ENCODE peak calls at places on chromosomes 11 and 22, in five cellular contexts. One of them, this sample, is unnamed.
A peak's percentile ranks its signal among the peaks of the same experiment; 100 is the strongest.

GRCh38 chr11:67387074-67387473 is 4.7 kb upstream of the RAD9A start:
- DNase-seq in neuronal stem cell: no peak
- DNase-seq in trophoblast cell: no peak
- DNase-seq in IMR-90: no peak
- DNase-seq in H1: no peak
- DNase-seq in this sample: no peak

GRCh38 chr11:45147871-45148270 is 1.4 kb downstream of the PRDM11 start:
- DNase-seq in neuronal stem cell: no peak
- DNase-seq in trophoblast cell: no peak
- DNase-seq in IMR-90: no peak
- DNase-seq in H1: no peak
- DNase-seq in this sample: no peak

GRCh38 chr11:19344661-19345518 is 104.1 kb upstream of the E2F8 start:
- DNase-seq in neuronal stem cell: peak; percentile 76
- DNase-seq in trophoblast cell: peak; percentile 59
- DNase-seq in IMR-90: peak; percentile 24
- DNase-seq in H1: peak; percentile 84
- DNase-seq in this sample: peak; percentile 27

GRCh38 chr11:1138053-1138452 is 19.7 kb upstream of the MUC5AC start:
- DNase-seq in neuronal stem cell: no peak
- DNase-seq in trophoblast cell: no peak
- DNase-seq in IMR-90: peak; percentile 82
- DNase-seq in H1: no peak
- DNase-seq in this sample: no peak

GRCh38 chr22:31133911-31134310 is 6.4 kb downstream of the PLA2G3 start:
- DNase-seq in neuronal stem cell: no peak
- DNase-seq in trophoblast cell: no peak
- DNase-seq in IMR-90: no peak
- DNase-seq in H1: no peak
- DNase-seq in this sample: no peak

GRCh38 chr22:20641198-20641892 is 132.6 kb upstream of the SERPIND1 start:
- DNase-seq in neuronal stem cell: no peak
- DNase-seq in trophoblast cell: peak; percentile 7
- DNase-seq in IMR-90: no peak
- DNase-seq in H1: no peak
- DNase-seq in this sample: no peak

GRCh38 chr11:114171257-114172054 is 111.9 kb downstream of the ZBTB16 start:
- DNase-seq in neuronal stem cell: no peak
- DNase-seq in trophoblast cell: no peak
- DNase-seq in IMR-90: no peak
- DNase-seq in H1: no peak
- DNase-seq in this sample: peak; percentile 7

GRCh38 chr22:32674925-32675825 is 126.3 kb upstream of the TIMP3 start:
- DNase-seq in neuronal stem cell: no peak
- DNase-seq in trophoblast cell: no peak
- DNase-seq in IMR-90: no peak
- DNase-seq in H1: no peak
- DNase-seq in this sample: peak; percentile 47

GRCh38 chr22:48559647-48560388 is 1267.9 kb downstream of the BRD1 start:
- DNase-seq in neuronal stem cell: no peak
- DNase-seq in trophoblast cell: no peak
- DNase-seq in IMR-90: no peak
- DNase-seq in H1: no peak
- DNase-seq in this sample: no peak

GRCh38 chr11:2862395-2862949 is 23.1 kb downstream of the CDKN1C start:
- DNase-seq in neuronal stem cell: no peak
- DNase-seq in trophoblast cell: no peak
- DNase-seq in IMR-90: no peak
- DNase-seq in H1: no peak
- DNase-seq in this sample: no peak
- H3K4me3 ChIP-seq in neuronal stem cell: peak overlapping the region; percentile 40
- H3K4me3 ChIP-seq in trophoblast cell: no peak overlapping the region
- H3K4me3 ChIP-seq in IMR-90: no peak overlapping the region
- H3K4me3 ChIP-seq in H1: peak overlapping the region; percentile 54
- H3K4me3 ChIP-seq in this sample: no peak overlapping the region

DNA sequence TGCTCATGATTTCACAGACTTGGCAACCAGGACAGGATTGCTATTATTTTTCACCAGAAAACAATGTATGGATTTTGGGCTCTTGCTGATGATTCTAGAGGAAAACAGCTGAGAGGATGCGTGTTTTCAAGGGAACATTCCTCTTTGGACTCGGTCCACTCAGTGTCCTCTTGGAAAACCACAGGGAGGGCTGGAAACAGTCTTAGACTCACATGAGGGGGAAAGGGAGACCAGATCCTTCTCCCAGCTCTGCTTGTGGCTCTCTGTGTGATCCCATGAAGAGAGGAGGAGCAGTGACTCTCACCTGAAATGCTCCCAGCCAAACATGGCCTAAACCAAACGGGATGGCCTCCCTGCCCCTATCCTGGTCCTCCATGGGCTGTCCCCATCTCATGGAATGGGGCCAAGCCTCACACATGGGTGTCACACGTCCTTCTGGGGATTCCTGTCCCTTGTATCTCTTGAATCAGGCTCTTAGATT is 15.9 kb downstream of the MYEOV start:
- DNase-seq in neuronal stem cell: no peak
- DNase-seq in trophoblast cell: peak; percentile 74
- DNase-seq in IMR-90: peak; percentile 57
- DNase-seq in H1: no peak
- DNase-seq in this sample: peak; percentile 29
- H2AFZ ChIP-seq in neuronal stem cell: no peak overlapping the region
- H2AFZ ChIP-seq in trophoblast cell: no peak overlapping the region
- H2AFZ ChIP-seq in IMR-90: peak overlapping the region; percentile 69
- H2AFZ ChIP-seq in H1: no peak overlapping the region
- H2AFZ ChIP-seq in this sample: no peak overlapping the region

DNA sequence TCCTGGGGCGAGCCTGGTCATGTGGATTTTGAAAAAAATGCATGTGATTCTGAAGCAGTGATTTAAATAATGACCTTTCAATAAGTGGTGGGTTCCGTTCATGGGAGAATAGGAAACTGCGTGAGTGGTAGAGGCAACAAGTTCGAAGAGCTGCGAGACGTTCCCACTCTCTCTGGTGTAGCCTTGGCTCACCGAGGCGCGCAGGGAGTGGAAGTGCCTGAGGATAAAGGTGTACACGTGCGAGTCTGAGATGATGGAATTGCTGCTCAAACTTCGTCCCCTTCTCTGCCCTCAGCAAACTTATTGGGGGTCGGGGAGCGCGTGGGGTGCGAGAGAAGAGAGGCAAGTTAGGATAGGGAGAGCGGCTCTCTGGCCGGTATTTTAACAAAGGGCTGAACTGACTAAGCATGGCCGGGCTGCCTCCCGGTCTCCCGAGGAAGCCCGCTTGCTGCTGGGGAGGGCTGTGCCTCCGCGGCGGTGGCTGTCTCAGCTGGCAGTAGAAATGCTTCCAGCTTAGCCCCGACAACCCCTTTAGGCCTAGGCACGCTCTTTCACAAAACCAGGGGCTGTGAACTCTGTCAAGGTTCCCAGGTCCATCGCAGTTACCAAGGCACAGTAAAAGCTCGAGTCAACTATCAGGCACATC is 870 bp upstream of the STT3A start:
- DNase-seq in neuronal stem cell: no peak
- DNase-seq in trophoblast cell: peak; percentile 50
- DNase-seq in IMR-90: peak; percentile 13
- DNase-seq in H1: no peak
- DNase-seq in this sample: no peak
- H3K18ac ChIP-seq in neuronal stem cell: peak overlapping the region; percentile 28
- H3K18ac ChIP-seq in trophoblast cell: peak overlapping the region; percentile 36
- H3K18ac ChIP-seq in IMR-90: peak overlapping the region; percentile 77
- H3K18ac ChIP-seq in H1: peak overlapping the region; percentile 34
- H3K18ac ChIP-seq in this sample: peak overlapping the region; percentile 94

DNA sequence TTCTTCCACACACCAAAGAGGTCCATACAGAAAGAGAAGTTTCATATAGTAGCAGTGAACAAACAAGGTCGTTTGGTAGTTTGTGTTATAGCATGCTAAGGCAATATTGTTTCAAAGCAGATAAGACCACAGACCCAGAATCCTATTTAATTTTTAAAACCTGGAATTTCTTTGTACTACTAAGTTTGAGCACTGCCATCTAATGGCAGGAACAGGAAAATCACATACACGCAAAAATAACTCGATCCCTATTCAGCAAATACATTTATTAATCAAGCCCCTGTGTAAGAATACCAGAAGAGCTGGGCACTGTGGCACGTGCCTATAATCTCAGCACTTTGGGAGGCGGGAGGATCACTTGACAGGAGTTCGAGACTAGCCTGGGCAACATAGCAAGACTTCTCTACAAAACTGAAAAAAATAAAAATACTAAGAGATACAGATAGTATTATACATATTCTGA is 2.9 kb upstream of the BTBD10 start:
- DNase-seq in neuronal stem cell: peak; percentile 17
- DNase-seq in trophoblast cell: peak; percentile 65
- DNase-seq in IMR-90: peak; percentile 55
- DNase-seq in H1: no peak
- DNase-seq in this sample: peak; percentile 55
- H3K4me3 ChIP-seq in neuronal stem cell: no peak overlapping the region
- H3K4me3 ChIP-seq in trophoblast cell: no peak overlapping the region
- H3K4me3 ChIP-seq in IMR-90: no peak overlapping the region
- H3K4me3 ChIP-seq in H1: no peak overlapping the region
- H3K4me3 ChIP-seq in this sample: no peak overlapping the region

DNA sequence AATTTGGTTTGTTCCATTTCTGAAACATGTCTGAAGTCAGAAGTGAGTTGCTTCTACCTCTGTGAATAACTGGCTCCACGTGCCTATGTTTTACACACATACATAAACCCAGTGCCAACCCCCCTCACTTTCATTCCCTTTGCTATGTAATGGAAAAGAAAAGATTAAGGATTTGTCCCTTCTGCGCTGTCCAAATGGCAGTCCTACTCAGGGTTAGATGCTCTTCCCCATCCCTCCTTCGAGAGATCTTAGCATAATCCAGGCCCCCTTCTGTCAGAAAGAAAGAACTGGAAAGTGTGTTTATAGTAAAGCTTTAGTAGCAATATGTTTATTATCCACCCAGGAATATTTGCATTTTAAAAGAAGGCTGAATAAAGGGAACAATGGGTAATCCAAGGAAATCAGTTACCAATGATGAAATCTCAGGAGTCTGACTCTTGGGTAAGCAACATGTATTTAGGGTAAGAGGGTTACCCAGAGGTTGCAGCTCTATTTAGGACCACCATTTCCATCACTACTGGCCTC is 3.1 kb upstream of the LAYN start:
- DNase-seq in neuronal stem cell: no peak
- DNase-seq in trophoblast cell: no peak
- DNase-seq in IMR-90: no peak
- DNase-seq in H1: no peak
- DNase-seq in this sample: no peak
- H2AFZ ChIP-seq in neuronal stem cell: no peak overlapping the region
- H2AFZ ChIP-seq in trophoblast cell: no peak overlapping the region
- H2AFZ ChIP-seq in IMR-90: no peak overlapping the region
- H2AFZ ChIP-seq in H1: no peak overlapping the region
- H2AFZ ChIP-seq in this sample: no peak overlapping the region

GRCh38 chr22:38657248-38657909 is 941 bp downstream of the CBY1 start:
- DNase-seq in neuronal stem cell: no peak
- DNase-seq in trophoblast cell: no peak
- DNase-seq in IMR-90: no peak
- DNase-seq in H1: peak; percentile 49
- DNase-seq in this sample: peak; percentile 48

GRCh38 chr22:38656256-38657148 is at the start of the genes CBY1 and FAM227A:
- DNase-seq in neuronal stem cell: peak; percentile 94
- DNase-seq in trophoblast cell: peak; percentile 95
- DNase-seq in IMR-90: peak; percentile 76
- DNase-seq in H1: peak; percentile 97
- DNase-seq in this sample: peak; percentile 89

GRCh38 chr22:38655532-38656255 is 498 bp downstream of the FAM227A start:
- DNase-seq in neuronal stem cell: no peak
- DNase-seq in trophoblast cell: peak; percentile 36
- DNase-seq in IMR-90: peak; percentile 9
- DNase-seq in H1: no peak
- DNase-seq in this sample: peak; percentile 49

GRCh38 chr22:38652858-38653257 is 3.3 kb downstream of the FAM227A start:
- DNase-seq in neuronal stem cell: no peak
- DNase-seq in trophoblast cell: peak; percentile 49
- DNase-seq in IMR-90: no peak
- DNase-seq in H1: no peak
- DNase-seq in this sample: no peak

DNA sequence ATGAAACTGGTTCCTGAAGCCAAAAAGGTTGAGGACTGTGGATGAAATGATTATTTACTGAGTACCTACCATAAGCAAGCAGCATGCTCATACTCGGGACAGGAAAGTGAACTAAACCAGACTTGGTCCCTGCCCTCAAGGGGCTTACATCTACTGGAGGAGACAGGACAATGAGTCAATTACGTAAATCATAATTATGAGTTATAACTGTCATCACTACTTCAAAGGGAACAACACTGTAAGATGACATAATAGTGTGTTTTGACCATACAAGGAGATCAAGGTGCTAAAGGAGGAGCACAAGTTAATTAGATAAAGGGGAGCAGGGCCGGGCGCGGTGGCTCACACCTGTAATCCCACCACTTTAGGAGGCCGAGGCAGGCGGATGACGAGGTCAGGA is 2.5 kb downstream of the FAM227A start:
- DNase-seq in neuronal stem cell: no peak
- DNase-seq in trophoblast cell: no peak
- DNase-seq in IMR-90: no peak
- DNase-seq in H1: no peak
- DNase-seq in this sample: no peak
- H3K18ac ChIP-seq in neuronal stem cell: no peak overlapping the region
- H3K18ac ChIP-seq in trophoblast cell: no peak overlapping the region
- H3K18ac ChIP-seq in IMR-90: no peak overlapping the region
- H3K18ac ChIP-seq in H1: no peak overlapping the region
- H3K18ac ChIP-seq in this sample: no peak overlapping the region